ENCODE peak calls at places on chromosomes 7 and 10, in ten cellular contexts. F is RWPE2, P is uterus, R is endodermal cell, X is colonic mucosa, W is tibial artery, Q is left ventricle myocardium inferior, S is heart right ventricle, L is right atrium auricular region, Y is psoas muscle. V is an unnamed sample. For H3K27me3 and H3K4me1, the result is how much of the 10 kb centered on the place peaks cover.

GRCh38 chr7:55242613-55243012 is 122.5 kb upstream of the LANCL2 start:
- DNase-seq in Q (no peak), R (no peak), P (no peak), L (peak), X (no peak), S (no peak), Y (no peak), W (no peak), F (no peak), V (no peak)

GRCh38 chr7:137882261-137882668 is 35.5 kb upstream of the DGKI start:
- DNase-seq in S (no peak), W (peak), X (no peak), L (no peak), Y (peak), Q (no peak), R (no peak), F (peak), P (peak), V (no peak)

GRCh38 chr10:34543716-34544115 is 271.4 kb downstream of the PARD3 start:
- DNase-seq in Q (no peak), Y (no peak), L (no peak), R (no peak), P (no peak), W (no peak), F (no peak), X (no peak), S (no peak), V (no peak)

GRCh38 chr7:53035499-53036412 is at the start of gene POM121L12:
- DNase-seq in P (no peak), Q (no peak), R (no peak), S (no peak), X (no peak), W (no peak), Y (peak), L (no peak), F (no peak), V (no peak)

GRCh38 chr7:34849163-34849960 is 187.9 kb downstream of the DPY19L1 start:
- DNase-seq in P (no peak), X (no peak), Q (no peak), S (no peak), R (no peak), F (no peak), W (no peak), Y (no peak), L (no peak), V (no peak)

GRCh38 chr10:22679608-22680007 is 34.8 kb downstream of the PIP4K2A start:
- DNase-seq in W (no peak), R (no peak), Q (no peak), X (no peak), S (no peak), L (no peak), Y (no peak), F (no peak), P (no peak), V (no peak)

GRCh38 chr10:26357203-26357602 is 80.9 kb upstream of the APBB1IP start:
- DNase-seq in R (no peak), X (no peak), S (no peak), W (no peak), L (no peak), Y (no peak), Q (no peak), F (no peak), P (no peak), V (no peak)

GRCh38 chr10:31936933-31937332 is 8.3 kb upstream of the ARHGAP12 start:
- DNase-seq in X (no peak), S (no peak), L (no peak), R (no peak), F (no peak), Q (no peak), Y (no peak), W (no peak), P (no peak), V (no peak)

GRCh38 chr10:33114451-33114944 is 156.5 kb upstream of the ITGB1 start:
- DNase-seq in L (no peak), X (no peak), F (no peak), W (no peak), Q (no peak), P (no peak), R (no peak), Y (no peak), S (no peak), V (no peak)

GRCh38 chr10:21517134-21517982 is 8.1 kb downstream of the SKIDA1 start:
- DNase-seq in Q (peak), S (peak), L (no peak), P (peak), X (no peak), W (peak), R (peak), F (peak), Y (peak), V (peak)

GRCh38 chr7:11294965-11295364 is 321.3 kb downstream of the PHF14 start:
- DNase-seq in F (no peak), X (no peak), W (no peak), L (no peak), S (no peak), Q (no peak), P (no peak), Y (no peak), R (no peak), V (no peak)

GRCh38 chr10:72567884-72568283 is 58.0 kb downstream of the MICU1 start:
- DNase-seq in W (no peak), X (no peak), R (no peak), Y (no peak), S (no peak), F (no peak), Q (no peak), L (no peak), P (no peak), V (no peak)

GRCh38 chr7:6221340-6222319 is 50.8 kb downstream of the CYTH3 start:
- DNase-seq in L (no peak), W (no peak), Q (no peak), X (no peak), P (no peak), S (no peak), Y (no peak), F (no peak), R (no peak), V (no peak)

GRCh38 chr7:137130751-137131158 is 212.8 kb downstream of the PTN start:
- DNase-seq in Y (no peak), W (no peak), F (peak), L (no peak), Q (no peak), R (no peak), P (no peak), X (no peak), S (no peak), V (no peak)

GRCh38 chr10:15462253-15462885 is 91.3 kb upstream of the FAM171A1 start:
- DNase-seq in X (no peak), Q (no peak), L (no peak), S (no peak), W (no peak), R (no peak), P (no peak), Y (no peak), F (no peak), V (no peak)

GRCh38 chr7:140035400-140036223 is 27.1 kb downstream of the PARP12 start:
- DNase-seq in F (no peak), W (no peak), L (no peak), R (no peak), Q (no peak), P (no peak), X (no peak), Y (no peak), S (no peak), V (no peak)

GRCh38 chr7:30252885-30253795 is 31.3 kb upstream of the ZNRF2 start:
- DNase-seq in Q (peak), R (no peak), X (peak), P (no peak), F (no peak), S (peak), W (peak), L (no peak), Y (peak), V (peak)

GRCh38 chr10:71805776-71806705 is 32.7 kb upstream of the VSIR start:
- DNase-seq in P (no peak), W (no peak), L (no peak), X (peak), R (peak), S (no peak), Q (no peak), F (no peak), Y (no peak), V (peak)

DNA sequence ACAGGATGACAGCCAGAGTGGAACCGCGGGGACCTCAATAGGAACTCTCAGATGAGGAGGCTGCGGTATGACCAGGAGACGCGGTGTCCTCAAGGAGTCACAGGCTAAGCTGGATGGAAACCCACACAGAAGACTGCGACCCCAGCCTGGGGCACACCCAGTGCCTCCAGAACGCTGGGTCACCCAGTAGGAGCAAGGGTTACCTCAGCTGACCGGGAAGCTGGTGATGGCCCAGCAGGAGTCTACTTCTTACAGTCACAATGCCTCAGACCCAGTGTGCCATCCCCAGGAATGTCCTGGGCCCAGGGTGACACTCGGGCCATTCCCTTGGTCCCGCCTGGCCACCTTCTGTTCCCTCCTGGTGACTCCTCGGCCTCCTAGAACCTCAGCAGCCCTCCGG is 29.9 kb downstream of the CNPY1 start:
- DNase-seq in S (no peak), R (peak), X (no peak), W (no peak), Q (no peak), L (no peak), P (no peak), F (no peak), Y (no peak), V (no peak)
- H3K27me3 ChIP-seq in S (under half), R (half or more), X (under half), W (half or more), Q (half or more), L (under half), P (under half), F (half or more), Y (under half), V (under half)

GRCh38 chr7:134696261-134696660 is 49.6 kb downstream of the BPGM start:
- DNase-seq in Q (no peak), W (no peak), X (no peak), F (no peak), P (no peak), Y (no peak), L (no peak), S (no peak), R (no peak), V (no peak)

GRCh38 chr7:134694767-134695166 is 48.1 kb downstream of the BPGM start:
- DNase-seq in F (no peak), Y (no peak), X (no peak), P (no peak), L (no peak), R (no peak), W (no peak), Q (no peak), S (no peak), V (no peak)

GRCh38 chr7:134693256-134693655 is 46.6 kb downstream of the BPGM start:
- DNase-seq in R (no peak), P (peak), Q (no peak), W (peak), L (peak), X (no peak), Y (peak), S (no peak), F (no peak), V (no peak)

GRCh38 chr7:134695321-134695860 is 48.7 kb downstream of the BPGM start:
- DNase-seq in Y (no peak), S (no peak), L (no peak), W (no peak), F (no peak), P (no peak), X (no peak), R (no peak), Q (peak), V (no peak)

GRCh38 chr7:134694299-134694698 is 47.6 kb downstream of the BPGM start:
- DNase-seq in R (peak), S (no peak), X (no peak), F (no peak), Q (no peak), L (no peak), P (no peak), Y (no peak), W (no peak), V (no peak)
- TF ChIP-seq CTCF in R (peak), S (peak), X (no peak), F (peak), Q (no peak), L (peak), P (no peak), Y (no peak), W (peak), V (no peak)

GRCh38 chr7:100540073-100540723 is 1.2 kb downstream of the AGFG2 start:
- DNase-seq in Y (no peak), Q (no peak), W (no peak), L (no peak), R (no peak), X (peak), F (no peak), P (no peak), S (no peak), V (no peak)
- H3K4me1 ChIP-seq in Y (under half), Q (under half), W (under half), L (under half), R (under half), X (under half), F (under half), P (under half), S (under half), V (under half)

GRCh38 chr10:12919574-12919973 is 81.9 kb downstream of the CCDC3 start:
- DNase-seq in Y (no peak), W (no peak), P (no peak), S (no peak), X (no peak), L (no peak), F (no peak), Q (no peak), R (no peak), V (no peak)
- H3K27me3 ChIP-seq in Y (under half), W (under half), P (under half), S (under half), X (under half), L (under half), F (under half), Q (under half), R (under half), V (under half)

GRCh38 chr10:89535185-89536012 is at the start of gene SLC16A12:
- DNase-seq in F (no peak), Y (peak), S (peak), P (no peak), R (peak), L (no peak), X (no peak), Q (peak), W (no peak), V (no peak)
- TF ChIP-seq CTCF in F (no peak), Y (no peak), S (peak), P (no peak), R (peak), L (peak), X (no peak), Q (peak), W (no peak), V (no peak)

DNA sequence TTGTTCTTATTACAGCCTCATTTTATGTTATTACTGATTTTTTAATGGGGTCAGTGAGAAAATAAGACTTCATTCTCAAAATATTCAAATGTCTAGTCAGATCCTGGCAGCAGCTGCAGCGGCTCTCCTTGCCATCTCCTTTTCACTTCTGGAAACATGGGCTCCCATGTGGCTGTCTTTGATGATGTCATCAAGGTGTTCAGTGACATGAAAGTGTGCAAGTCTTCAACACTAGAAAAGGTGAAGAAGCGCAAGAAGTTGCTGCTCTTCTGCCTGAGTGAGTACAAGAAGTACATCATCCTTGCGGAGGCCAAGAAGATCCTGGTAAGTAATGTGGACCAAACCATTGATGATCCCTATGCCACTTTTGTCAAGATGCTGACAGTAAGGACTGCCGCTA is 19.6 kb downstream of the KLLN start:
- DNase-seq in P (no peak), Q (no peak), L (no peak), X (no peak), Y (no peak), W (no peak), R (no peak), S (no peak), F (no peak), V (no peak)
- H3K4me1 ChIP-seq in P (under half), Q (under half), L (under half), X (under half), Y (under half), W (under half), R (under half), S (under half), F (under half), V (under half)